ENCODE peak calls at places on chromosomes 2 and 18, in eight cellular contexts. A is neural progenitor cell, C is HCT116, V is SK-N-SH, I is PC-3, F is hepatocyte, E is MM.1S, Z is GM23338. U is an unnamed sample.
A peak's percentile ranks its signal among the peaks of the same experiment; 100 is the strongest.

GRCh38 chr2:45210466-45211195 is 201.4 kb upstream of the SIX2 start:
- DNase-seq in E (no peak), I (peak; percentile 46), A (no peak), F (no peak), V (no peak), Z (no peak), C (no peak), U (peak; percentile 43)

GRCh38 chr2:233857511-233858118 is 3.3 kb upstream of the HJURP start:
- DNase-seq in A (peak; percentile 35), C (no peak), Z (peak; percentile 73), F (peak; percentile 45), I (peak; percentile 53), V (no peak), E (peak; percentile 43), U (peak; percentile 37)

GRCh38 chr18:78494204-78494603 is 485.4 kb upstream of the SALL3 start:
- DNase-seq in E (no peak), Z (no peak), F (no peak), I (no peak), V (no peak), A (no peak), C (no peak), U (no peak)

GRCh38 chr2:240636563-240637115 is 11.4 kb downstream of the GPR35 start:
- DNase-seq in F (no peak), A (no peak), I (no peak), V (peak; percentile 15), C (no peak), E (no peak), Z (no peak), U (no peak)

GRCh38 chr18:63120541-63121059 is 199.0 kb downstream of the BCL2 start:
- DNase-seq in E (no peak), F (no peak), I (no peak), A (no peak), Z (no peak), V (no peak), C (no peak), U (no peak)

GRCh38 chr18:23225518-23225917 is 90.2 kb downstream of the CABLES1 start:
- DNase-seq in C (no peak), E (no peak), I (peak; percentile 82), A (no peak), V (no peak), Z (no peak), F (peak; percentile 61), U (no peak)

GRCh38 chr2:128786800-128787478 is 468.3 kb upstream of the HS6ST1 start:
- DNase-seq in E (no peak), V (no peak), A (peak; percentile 78), Z (peak; percentile 23), F (no peak), I (no peak), C (no peak), U (no peak)

GRCh38 chr2:67514515-67514914 is 117.4 kb downstream of the ETAA1 start:
- DNase-seq in A (no peak), C (no peak), Z (no peak), V (no peak), I (peak; percentile 62), E (no peak), F (no peak), U (no peak)

GRCh38 chr2:121532347-121532766 is 1.7 kb downstream of the RNU4ATAC start:
- DNase-seq in F (no peak), V (no peak), A (no peak), E (no peak), Z (no peak), C (no peak), I (no peak), U (no peak)

GRCh38 chr2:239143858-239144712 is 256.7 kb downstream of the HDAC4 start:
- DNase-seq in V (peak; percentile 85), F (peak; percentile 57), E (no peak), Z (peak; percentile 77), A (peak; percentile 67), C (peak; percentile 21), I (peak; percentile 25), U (peak; percentile 47)

GRCh38 chr2:11131166-11131920 is 23.9 kb upstream of the SLC66A3 start:
- DNase-seq in A (no peak), F (no peak), E (no peak), I (no peak), C (no peak), V (no peak), Z (no peak), U (no peak)

GRCh38 chr2:45241061-45241561 is 231.9 kb upstream of the SIX2 start:
- DNase-seq in V (no peak), Z (no peak), A (no peak), C (no peak), F (no peak), E (no peak), I (peak; percentile 91), U (no peak)

GRCh38 chr2:62744603-62745002 is 39.1 kb downstream of the EHBP1 start:
- DNase-seq in A (no peak), I (no peak), V (no peak), Z (peak; percentile 30), E (no peak), C (no peak), F (no peak), U (no peak)

GRCh38 chr2:209380278-209380677 is 43.6 kb upstream of the MAP2 start:
- DNase-seq in A (no peak), I (peak; percentile 46), E (peak; percentile 48), F (no peak), V (no peak), C (no peak), Z (no peak), U (peak; percentile 4)

GRCh38 chr2:147648471-147648870 is 196.4 kb upstream of the ACVR2A start:
- DNase-seq in F (no peak), E (no peak), Z (no peak), A (no peak), I (peak; percentile 62), C (no peak), V (no peak), U (no peak)

GRCh38 chr2:118089015-118089800 is 937 bp downstream of the INSIG2 start:
- DNase-seq in Z (peak; percentile 25), I (peak; percentile 48), C (no peak), V (peak; percentile 36), F (peak; percentile 53), E (peak; percentile 61), A (peak; percentile 37), U (peak; percentile 4)

GRCh38 chr2:19796036-19796703 is 105.6 kb downstream of the TTC32 start:
- DNase-seq in I (no peak), E (no peak), Z (no peak), C (no peak), V (no peak), A (no peak), F (no peak), U (no peak)

GRCh38 chr2:108219688-108220087 is 20.1 kb upstream of the SULT1C3 start:
- DNase-seq in F (no peak), V (no peak), E (no peak), C (no peak), A (no peak), I (no peak), Z (no peak), U (no peak)

GRCh38 chr2:8704906-8705305 is 23.1 kb downstream of the ID2 start:
- DNase-seq in I (no peak), C (no peak), A (no peak), Z (no peak), F (no peak), V (no peak), E (no peak), U (no peak)

DNA sequence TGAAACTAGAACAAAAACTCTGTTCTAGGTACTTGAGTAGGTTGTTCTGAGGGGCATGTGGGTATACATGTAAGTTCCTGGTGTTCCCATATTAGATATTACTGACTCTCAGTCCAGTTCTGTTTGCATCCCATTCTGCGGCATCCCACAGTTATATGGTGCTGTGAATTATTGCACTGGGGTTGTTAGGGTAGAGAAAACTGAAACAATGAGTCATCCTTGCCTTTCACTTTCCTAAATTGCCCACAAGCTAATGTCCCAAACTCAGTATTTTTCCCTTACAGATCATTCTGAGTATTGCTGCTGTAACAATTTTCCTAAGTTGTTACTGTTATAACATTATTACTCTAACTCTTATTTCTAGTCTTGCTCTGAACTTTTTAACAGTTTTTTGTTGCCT is 3.0 kb downstream of the WDR75 start:
- DNase-seq in A (no peak), V (no peak), Z (no peak), I (no peak), E (no peak), F (no peak), C (no peak), U (no peak)
- TF ChIP-seq EZH2phosphoT487 in A (no peak), V (no peak), Z (no peak), I (no peak), E (no peak), F (no peak), C (no peak), U (no peak)

GRCh38 chr18:3653263-3653858 is 203.4 kb downstream of the TGIF1 start:
- DNase-seq in F (no peak), V (no peak), E (no peak), C (no peak), Z (no peak), I (no peak), A (no peak), U (no peak)
- TF ChIP-seq CTCF in F (no peak), V (no peak), E (no peak), C (no peak), Z (no peak), I (no peak), A (no peak), U (no peak)

DNA sequence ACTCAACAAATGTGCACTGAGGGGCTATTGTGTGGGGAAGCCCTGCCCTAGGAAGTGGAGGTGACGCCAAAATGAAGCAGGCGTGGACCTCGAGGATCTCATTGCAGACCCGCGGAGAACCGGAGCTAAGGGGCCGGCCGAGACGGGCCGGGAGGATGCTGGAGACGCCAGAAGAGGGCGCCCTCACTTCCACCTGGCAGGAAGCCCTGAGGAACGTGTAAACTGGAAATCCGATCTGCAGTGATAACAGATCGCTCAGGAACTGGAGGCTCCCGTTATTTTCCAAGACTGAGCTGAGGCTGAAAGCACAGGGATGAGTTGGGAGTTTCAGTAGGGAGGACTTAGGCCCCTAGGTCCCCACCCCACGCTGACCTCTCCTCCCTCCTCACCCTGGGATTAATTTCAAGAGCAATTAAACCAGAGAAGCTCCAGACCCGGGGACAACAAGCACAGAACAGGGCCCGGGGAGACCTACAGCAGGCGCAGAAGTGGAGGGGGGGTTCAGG is 7.6 kb upstream of the COL6A3 start:
- DNase-seq in Z (peak; percentile 92), V (peak; percentile 71), C (peak; percentile 73), I (peak; percentile 88), A (peak; percentile 84), E (peak; percentile 68), F (peak; percentile 81), U (peak; percentile 50)
- H2AFZ ChIP-seq in Z (peak overlapping the region; percentile 82), V (peak overlapping the region; percentile 86), C (peak overlapping the region; percentile 49), I (peak overlapping the region; percentile 70), A (peak overlapping the region; percentile 83), E (peak overlapping the region; percentile 52), F (no peak overlapping the region), U (peak overlapping the region; percentile 39)

GRCh38 chr18:49457616-49458015 is 2.8 kb downstream of the DYM start:
- DNase-seq in Z (no peak), A (no peak), V (no peak), F (no peak), E (no peak), C (no peak), I (no peak), U (no peak)

GRCh38 chr18:49460958-49461601 is 635 bp upstream of the DYM start:
- DNase-seq in F (no peak), A (no peak), C (no peak), I (no peak), Z (peak; percentile 24), E (no peak), V (no peak), U (no peak)

GRCh38 chr18:49461602-49461977 is 1.1 kb upstream of the DYM start:
- DNase-seq in I (no peak), E (no peak), F (no peak), V (no peak), A (no peak), Z (no peak), C (no peak), U (no peak)

GRCh38 chr18:49459404-49460171 is 857 bp downstream of the DYM start:
- DNase-seq in I (peak; percentile 16), A (peak; percentile 13), C (no peak), V (peak; percentile 33), Z (peak; percentile 50), F (no peak), E (peak; percentile 17), U (peak; percentile 30)

GRCh38 chr18:49456794-49457193 is 3.7 kb downstream of the DYM start:
- DNase-seq in E (no peak), A (no peak), F (no peak), C (no peak), V (no peak), Z (no peak), I (no peak), U (no peak)
- TF ChIP-seq EZH2phosphoT487 in E (no peak), A (no peak), F (no peak), C (no peak), V (no peak), Z (no peak), I (no peak), U (no peak)